ENCODE peak calls at places on chromosomes 1 and 21, in five cellular contexts. One of them, this sample, is unnamed.

GRCh38 chr1:228898582-228898992 is 163.3 kb downstream of the RHOU start:
- DNase-seq in prostate gland: no peak
- DNase-seq in stomach: peak
- DNase-seq in IMR-90: no peak
- DNase-seq in adrenal gland: no peak
- DNase-seq in this sample: peak

GRCh38 chr1:8847990-8848389 is 30.5 kb downstream of the ENO1 start:
- DNase-seq in prostate gland: no peak
- DNase-seq in IMR-90: no peak
- DNase-seq in adrenal gland: no peak
- DNase-seq in stomach: peak
- DNase-seq in this sample: no peak

GRCh38 chr1:38578444-38578951 is 281.1 kb downstream of the RRAGC start:
- DNase-seq in prostate gland: no peak
- DNase-seq in IMR-90: no peak
- DNase-seq in stomach: no peak
- DNase-seq in adrenal gland: no peak
- DNase-seq in this sample: no peak

GRCh38 chr1:7717769-7718368 is 53.2 kb upstream of the VAMP3 start:
- DNase-seq in prostate gland: no peak
- DNase-seq in adrenal gland: no peak
- DNase-seq in stomach: no peak
- DNase-seq in IMR-90: no peak
- DNase-seq in this sample: no peak

GRCh38 chr1:241640867-241641542 is 836 bp upstream of the CHML start:
- DNase-seq in adrenal gland: no peak
- DNase-seq in prostate gland: no peak
- DNase-seq in stomach: no peak
- DNase-seq in IMR-90: no peak
- DNase-seq in this sample: peak

GRCh38 chr1:46735708-46736324 is 16.9 kb upstream of the EFCAB14 start:
- DNase-seq in stomach: no peak
- DNase-seq in prostate gland: no peak
- DNase-seq in IMR-90: peak
- DNase-seq in adrenal gland: peak
- DNase-seq in this sample: peak

GRCh38 chr1:115062542-115063004 is 26.7 kb downstream of the TSPAN2 start:
- DNase-seq in stomach: peak
- DNase-seq in IMR-90: no peak
- DNase-seq in prostate gland: peak
- DNase-seq in adrenal gland: peak
- DNase-seq in this sample: peak

GRCh38 chr1:101388904-101389546 is 152.2 kb downstream of the S1PR1 start:
- DNase-seq in prostate gland: no peak
- DNase-seq in IMR-90: peak
- DNase-seq in stomach: no peak
- DNase-seq in adrenal gland: no peak
- DNase-seq in this sample: no peak

GRCh38 chr21:45695086-45695485 is 51.6 kb downstream of the PCBP3 start:
- DNase-seq in adrenal gland: no peak
- DNase-seq in stomach: no peak
- DNase-seq in IMR-90: no peak
- DNase-seq in prostate gland: no peak
- DNase-seq in this sample: peak

GRCh38 chr1:226542623-226543103 is 5.9 kb upstream of the STUM start:
- DNase-seq in adrenal gland: peak
- DNase-seq in IMR-90: no peak
- DNase-seq in prostate gland: no peak
- DNase-seq in stomach: peak
- DNase-seq in this sample: no peak

GRCh38 chr1:154591206-154591605 is 16.8 kb downstream of the ADAR start:
- DNase-seq in stomach: no peak
- DNase-seq in adrenal gland: no peak
- DNase-seq in prostate gland: no peak
- DNase-seq in IMR-90: no peak
- DNase-seq in this sample: no peak

GRCh38 chr1:37562984-37563383 is 6.2 kb downstream of the DNALI1 start:
- DNase-seq in adrenal gland: no peak
- DNase-seq in IMR-90: no peak
- DNase-seq in prostate gland: no peak
- DNase-seq in stomach: no peak
- DNase-seq in this sample: no peak

GRCh38 chr21:33024278-33025103 is 1.2 kb upstream of the OLIG2 start:
- DNase-seq in prostate gland: no peak
- DNase-seq in IMR-90: no peak
- DNase-seq in adrenal gland: no peak
- DNase-seq in stomach: no peak
- DNase-seq in this sample: no peak

DNA sequence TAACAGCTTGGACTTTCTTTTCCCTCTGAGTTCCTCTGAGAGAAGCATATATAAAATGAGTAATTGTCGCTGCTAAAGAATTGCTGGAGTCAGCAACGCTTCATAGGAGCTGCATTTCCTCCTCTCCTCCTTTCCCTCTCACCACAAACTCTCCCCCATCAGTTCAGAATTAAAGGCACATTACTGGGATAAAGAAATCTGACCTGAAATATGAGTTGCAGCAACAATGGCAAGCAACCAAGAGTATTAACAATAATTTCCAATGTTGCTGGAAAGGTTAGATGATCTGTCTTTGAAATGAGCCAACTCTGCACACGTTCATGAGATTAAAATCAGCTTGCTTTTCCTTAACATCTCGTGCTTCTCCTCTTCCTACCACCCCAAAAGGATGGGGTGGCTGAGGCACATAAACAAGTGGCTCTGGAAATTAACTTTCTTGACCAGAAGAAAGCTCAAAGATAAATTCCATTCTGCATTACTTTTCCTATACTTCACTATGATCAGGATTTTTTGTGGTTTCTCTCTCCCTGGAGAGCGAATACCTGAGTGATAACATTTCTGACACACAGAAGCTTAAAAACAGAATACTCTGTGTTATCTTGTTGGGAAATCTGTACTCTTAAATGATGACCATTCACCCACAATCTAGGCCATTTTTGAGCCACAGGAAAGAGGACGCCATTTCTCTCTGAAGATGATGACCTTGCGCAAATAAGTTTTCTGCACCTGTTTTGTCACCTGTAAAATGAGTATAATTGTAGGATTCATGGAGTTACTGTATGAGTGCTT is 90.2 kb downstream of the TGFBR3 start:
- DNase-seq in stomach: no peak
- DNase-seq in IMR-90: peak
- DNase-seq in prostate gland: peak
- DNase-seq in adrenal gland: no peak
- DNase-seq in this sample: no peak
- H3K4me3 ChIP-seq in stomach: no peak
- H3K4me3 ChIP-seq in IMR-90: no peak
- H3K4me3 ChIP-seq in prostate gland: no peak
- H3K4me3 ChIP-seq in adrenal gland: no peak
- H3K4me3 ChIP-seq in this sample: no peak

DNA sequence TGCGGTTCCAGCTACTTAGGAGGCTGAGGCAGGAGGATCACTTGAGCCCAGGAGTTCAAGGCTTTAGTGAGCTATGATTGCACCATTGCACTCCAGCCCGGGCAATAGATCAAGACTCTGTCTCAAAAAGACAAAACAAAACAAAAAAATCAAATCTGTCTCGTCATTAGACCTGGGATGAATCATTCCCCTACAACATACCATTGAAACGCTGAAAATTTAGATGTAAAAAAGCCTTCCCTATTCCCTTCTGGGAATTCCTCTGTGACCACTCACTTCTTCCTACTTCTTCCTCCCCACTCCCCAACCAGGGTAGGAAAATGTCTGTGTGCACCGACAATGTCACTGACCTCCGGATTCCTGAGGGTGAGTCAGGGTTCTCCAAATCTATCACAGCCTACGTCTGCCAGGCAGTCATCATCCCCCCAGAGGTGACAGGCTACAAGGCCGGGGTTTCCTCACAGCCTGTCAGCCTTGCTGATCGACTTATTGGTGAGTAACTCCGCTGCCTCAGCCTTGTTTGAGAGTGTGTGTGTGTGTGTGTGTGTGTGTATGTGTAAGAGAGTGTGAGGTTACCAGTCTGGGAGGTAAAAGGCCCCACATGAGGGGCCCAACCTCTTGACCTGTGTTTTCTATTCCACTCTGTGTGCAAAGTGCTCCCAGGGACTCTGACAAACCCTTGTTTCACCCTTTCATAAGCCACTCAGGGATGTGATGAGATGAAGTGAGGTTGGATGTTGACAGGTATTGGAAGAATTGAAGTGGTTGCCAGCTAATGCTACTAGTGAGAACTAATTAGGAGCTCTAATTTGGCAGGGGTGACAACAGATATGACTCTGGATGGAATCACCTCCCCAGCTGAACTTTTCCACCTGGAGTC is 16.3 kb upstream of the SARS1 start:
- DNase-seq in adrenal gland: peak
- DNase-seq in prostate gland: no peak
- DNase-seq in stomach: no peak
- DNase-seq in IMR-90: peak
- DNase-seq in this sample: no peak
- TF ChIP-seq POLR2A in adrenal gland: peak
- TF ChIP-seq POLR2A in prostate gland: no peak
- TF ChIP-seq POLR2A in stomach: no peak
- TF ChIP-seq POLR2A in IMR-90: no peak
- TF ChIP-seq POLR2A in this sample: no peak

DNA sequence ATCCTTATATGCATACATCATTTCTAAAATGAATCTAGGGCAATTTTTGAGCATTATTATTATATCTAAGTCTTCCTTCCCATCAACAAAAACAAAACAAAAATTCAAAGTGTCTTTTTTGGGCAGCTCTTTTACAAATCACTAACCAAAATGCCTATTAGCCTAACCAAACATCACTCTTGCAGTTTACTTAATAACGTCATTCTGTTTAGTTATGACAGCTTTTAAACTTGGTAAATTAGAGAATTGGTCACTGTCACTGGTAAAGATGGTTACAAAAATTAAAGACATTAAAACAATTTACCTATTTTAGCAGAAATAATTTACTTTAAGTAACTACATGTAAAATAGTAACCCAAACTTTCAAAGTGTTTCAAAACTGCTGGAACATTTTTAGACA is 2.8 kb downstream of the ARHGAP29 start:
- DNase-seq in IMR-90: no peak
- DNase-seq in adrenal gland: no peak
- DNase-seq in stomach: no peak
- DNase-seq in prostate gland: no peak
- DNase-seq in this sample: no peak
- H3K4me3 ChIP-seq in IMR-90: no peak
- H3K4me3 ChIP-seq in adrenal gland: no peak
- H3K4me3 ChIP-seq in stomach: no peak
- H3K4me3 ChIP-seq in prostate gland: no peak
- H3K4me3 ChIP-seq in this sample: no peak

GRCh38 chr21:42583992-42584641 is 69.3 kb upstream of the PDE9A start:
- DNase-seq in prostate gland: no peak
- DNase-seq in IMR-90: no peak
- DNase-seq in stomach: no peak
- DNase-seq in adrenal gland: no peak
- DNase-seq in this sample: no peak

GRCh38 chr21:42585881-42586280 is 67.5 kb upstream of the PDE9A start:
- DNase-seq in prostate gland: no peak
- DNase-seq in adrenal gland: no peak
- DNase-seq in stomach: no peak
- DNase-seq in IMR-90: no peak
- DNase-seq in this sample: no peak

GRCh38 chr21:42586406-42586805 is 67.0 kb upstream of the PDE9A start:
- DNase-seq in prostate gland: no peak
- DNase-seq in adrenal gland: no peak
- DNase-seq in IMR-90: no peak
- DNase-seq in stomach: no peak
- DNase-seq in this sample: no peak

GRCh38 chr21:42590431-42591131 is 62.8 kb upstream of the PDE9A start:
- DNase-seq in IMR-90: no peak
- DNase-seq in adrenal gland: no peak
- DNase-seq in stomach: no peak
- DNase-seq in prostate gland: no peak
- DNase-seq in this sample: peak

GRCh38 chr21:42587036-42587435 is 66.4 kb upstream of the PDE9A start:
- DNase-seq in prostate gland: no peak
- DNase-seq in IMR-90: no peak
- DNase-seq in stomach: no peak
- DNase-seq in adrenal gland: no peak
- DNase-seq in this sample: no peak
- TF ChIP-seq POLR2A in prostate gland: no peak
- TF ChIP-seq POLR2A in IMR-90: no peak
- TF ChIP-seq POLR2A in stomach: no peak
- TF ChIP-seq POLR2A in adrenal gland: no peak
- TF ChIP-seq POLR2A in this sample: no peak

DNA sequence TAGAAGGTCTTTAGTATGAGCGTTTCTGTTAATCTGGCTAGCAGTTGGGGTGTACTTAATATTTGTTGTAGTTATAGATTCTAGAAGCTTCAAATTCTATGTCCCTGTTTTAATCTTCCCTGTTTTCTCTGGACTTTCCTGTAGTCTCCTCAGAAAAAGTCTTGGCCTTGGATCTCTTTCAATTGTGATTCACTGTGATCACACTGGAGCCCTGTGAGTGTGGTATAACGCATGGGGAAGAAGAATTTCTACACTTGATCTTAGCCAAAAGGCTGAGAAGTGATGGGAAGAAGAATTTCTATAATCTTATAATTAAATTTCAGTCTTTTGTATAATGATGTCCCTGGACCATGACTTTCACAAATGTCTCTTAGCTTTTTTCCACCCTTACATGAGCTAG is 36.7 kb upstream of the COP1 start:
- DNase-seq in stomach: no peak
- DNase-seq in IMR-90: peak
- DNase-seq in prostate gland: no peak
- DNase-seq in adrenal gland: no peak
- DNase-seq in this sample: no peak
- H3K4me3 ChIP-seq in stomach: no peak
- H3K4me3 ChIP-seq in IMR-90: no peak
- H3K4me3 ChIP-seq in prostate gland: no peak
- H3K4me3 ChIP-seq in adrenal gland: no peak
- H3K4me3 ChIP-seq in this sample: no peak

GRCh38 chr1:161038523-161039153 is at the start of gene TSTD1:
- DNase-seq in IMR-90: no peak
- DNase-seq in prostate gland: peak
- DNase-seq in adrenal gland: peak
- DNase-seq in stomach: peak
- DNase-seq in this sample: no peak
- TF ChIP-seq POLR2A in IMR-90: no peak
- TF ChIP-seq POLR2A in prostate gland: peak
- TF ChIP-seq POLR2A in adrenal gland: peak
- TF ChIP-seq POLR2A in stomach: no peak
- TF ChIP-seq POLR2A in this sample: no peak